ENCODE peak calls at places on chromosome 14, in four cellular contexts. G, R, T and B are unnamed samples.

GRCh38 chr14:31944256-31945073 is 132.6 kb upstream of the ARHGAP5 start:
- DNase-seq in G (no peak), R (no peak), T (no peak), B (no peak)

GRCh38 chr14:104557766-104558165 is 21.8 kb upstream of the C14orf180 start:
- DNase-seq in G (no peak), R (no peak), T (no peak), B (no peak)

GRCh38 chr14:62162998-62163589 is 400.9 kb downstream of the SNAPC1 start:
- DNase-seq in G (no peak), R (peak; percentile 30), T (peak; percentile 58), B (peak; percentile 36)

GRCh38 chr14:21379338-21379737 is 4.5 kb downstream of the SUPT16H start:
- DNase-seq in G (no peak), R (no peak), T (no peak), B (no peak)

GRCh38 chr14:71415404-71415690 is 508.1 kb downstream of the PCNX1 start:
- DNase-seq in G (no peak), R (no peak), T (no peak), B (no peak)

GRCh38 chr14:92497391-92497790 is 16.2 kb upstream of the RIN3 start:
- DNase-seq in G (no peak), R (no peak), T (no peak), B (no peak)

GRCh38 chr14:88029500-88029899 is 24.6 kb downstream of the GPR65 start:
- DNase-seq in G (no peak), R (no peak), T (no peak), B (no peak)

GRCh38 chr14:62943202-62943601 is 102.1 kb downstream of the KCNH5 start:
- DNase-seq in G (no peak), R (no peak), T (no peak), B (no peak)

GRCh38 chr14:76710093-76711010 is 50.9 kb upstream of the VASH1 start:
- DNase-seq in G (peak; percentile 8), R (peak; percentile 52), T (peak; percentile 57), B (peak; percentile 28)

GRCh38 chr14:78863143-78863542 is 693.0 kb downstream of the NRXN3 start:
- DNase-seq in G (no peak), R (peak; percentile 57), T (no peak), B (peak; percentile 7)

GRCh38 chr14:80930836-80931389 is 10.6 kb downstream of the CEP128 start:
- DNase-seq in G (peak; percentile 34), R (peak; percentile 94), T (no peak), B (no peak)

GRCh38 chr14:41957459-41957858 is 350.8 kb downstream of the LRFN5 start:
- DNase-seq in G (no peak), R (no peak), T (no peak), B (no peak)

GRCh38 chr14:106842687-106843086 is 1316.3 kb downstream of the TMEM121 start:
- DNase-seq in G (no peak), R (no peak), T (no peak), B (peak; percentile 17)

GRCh38 chr14:96002511-96002884 is 36.7 kb upstream of the C14orf132 start:
- DNase-seq in G (no peak), R (no peak), T (no peak), B (no peak)

GRCh38 chr14:47948981-47949380 is 273.6 kb upstream of the MDGA2 start:
- DNase-seq in G (no peak), R (no peak), T (no peak), B (no peak)

GRCh38 chr14:102333795-102334415 is 14.4 kb downstream of the ZNF839 start:
- DNase-seq in G (no peak), R (no peak), T (no peak), B (no peak)

GRCh38 chr14:74980398-74980745 is 22.3 kb upstream of the EIF2B2 start:
- DNase-seq in G (no peak), R (no peak), T (peak; percentile 27), B (no peak)

GRCh38 chr14:37122919-37123639 is 49.3 kb downstream of the SLC25A21 start:
- DNase-seq in G (no peak), R (no peak), T (no peak), B (no peak)

GRCh38 chr14:27927519-27927918 is 839.1 kb upstream of the FOXG1 start:
- DNase-seq in G (no peak), R (no peak), T (no peak), B (no peak)

GRCh38 chr14:100529561-100530031 is 57.6 kb downstream of the BEGAIN start:
- DNase-seq in G (no peak), R (no peak), T (peak; percentile 46), B (no peak)

GRCh38 chr14:99713972-99714371 is 29.9 kb downstream of the CYP46A1 start:
- DNase-seq in G (no peak), R (no peak), T (no peak), B (no peak)

GRCh38 chr14:65065719-65066118 is 36.6 kb downstream of the MAX start:
- DNase-seq in G (no peak), R (no peak), T (no peak), B (no peak)

GRCh38 chr14:103688906-103689902 is 26.0 kb downstream of the XRCC3 start:
- DNase-seq in G (no peak), R (peak; percentile 94), T (peak; percentile 83), B (no peak)

GRCh38 chr14:90179809-90180779 is 76.3 kb upstream of the PSMC1 start:
- DNase-seq in G (no peak), R (no peak), T (no peak), B (no peak)

GRCh38 chr14:46063872-46064271 is 587.7 kb downstream of the RPL10L start:
- DNase-seq in G (no peak), R (no peak), T (no peak), B (no peak)

GRCh38 chr14:71574976-71575375 is 357.3 kb upstream of the RGS6 start:
- DNase-seq in G (no peak), R (no peak), T (no peak), B (no peak)

GRCh38 chr14:87934185-87934584 is 58.8 kb downstream of the GALC start:
- DNase-seq in G (no peak), R (peak; percentile 12), T (no peak), B (no peak)

GRCh38 chr14:81319314-81319713 is 80.8 kb downstream of the STON2 start:
- DNase-seq in G (no peak), R (no peak), T (no peak), B (no peak)

GRCh38 chr14:92693998-92694780 is 54.2 kb downstream of the LGMN start:
- DNase-seq in G (no peak), R (no peak), T (no peak), B (no peak)

GRCh38 chr14:104973215-104974145 is 4.7 kb downstream of the AHNAK2 start:
- DNase-seq in G (no peak), R (no peak), T (peak; percentile 94), B (no peak)

GRCh38 chr14:35341454-35342159 is 49.4 kb downstream of the PSMA6 start:
- DNase-seq in G (peak; percentile 51), R (no peak), T (peak; percentile 99), B (peak; percentile 49)

GRCh38 chr14:44798386-44799242 is 163.1 kb downstream of the KLHL28 start:
- DNase-seq in G (no peak), R (no peak), T (no peak), B (no peak)
- H3K4me3 ChIP-seq in G (no peak overlapping the region), R (no peak overlapping the region), T (no peak overlapping the region), B (no peak overlapping the region)

GRCh38 chr14:24937300-24937699 is 112.6 kb downstream of the STXBP6 start:
- DNase-seq in G (no peak), R (no peak), T (no peak), B (no peak)
- H3K4me3 ChIP-seq in G (no peak overlapping the region), R (no peak overlapping the region), T (no peak overlapping the region), B (no peak overlapping the region)

DNA sequence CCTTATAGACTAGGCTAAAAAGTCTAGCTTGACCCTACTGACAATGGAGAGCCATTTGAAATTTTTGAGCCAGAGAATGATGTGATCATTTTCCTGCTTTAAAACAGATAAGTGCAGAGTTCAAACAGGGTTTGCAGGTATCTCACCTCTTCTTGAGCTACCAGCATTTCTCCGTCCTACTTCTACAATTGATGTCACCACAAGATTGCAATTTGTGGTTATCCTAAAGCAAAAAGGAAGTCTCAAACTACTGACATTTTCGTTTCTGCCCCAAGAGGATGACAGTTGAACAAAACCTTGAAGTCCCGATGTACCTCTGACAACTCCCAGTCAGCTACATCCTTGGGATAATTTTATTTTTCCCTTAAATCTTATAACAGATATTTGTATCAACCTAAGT is 86.7 kb downstream of the PTGER2 start:
- DNase-seq in G (no peak), R (peak; percentile 45), T (no peak), B (no peak)
- H3K4me3 ChIP-seq in G (no peak overlapping the region), R (no peak overlapping the region), T (no peak overlapping the region), B (no peak overlapping the region)

GRCh38 chr14:68610251-68610793 is 182.5 kb downstream of the ZFP36L1 start:
- DNase-seq in G (no peak), R (no peak), T (no peak), B (no peak)
- H3K4me3 ChIP-seq in G (no peak overlapping the region), R (no peak overlapping the region), T (no peak overlapping the region), B (no peak overlapping the region)

GRCh38 chr14:91350483-91350812 is 67.2 kb downstream of the CCDC88C start:
- DNase-seq in G (no peak), R (peak; percentile 64), T (no peak), B (no peak)
- H3K4me3 ChIP-seq in G (peak overlapping the region; percentile 38), R (peak overlapping the region; percentile 62), T (no peak overlapping the region), B (no peak overlapping the region)